ENCODE peak calls at places on chromosomes 16 and 17, in four cellular contexts. M, X, S and O are unnamed samples.

GRCh38 chr17:4551141-4551540 is 4.0 kb downstream of the MYBBP1A start:
- DNase-seq in M (no peak), X (peak), S (no peak), O (no peak)

GRCh38 chr17:17062866-17063265 is 20.6 kb downstream of the MPRIP start:
- DNase-seq in M (no peak), X (no peak), S (no peak), O (peak)

GRCh38 chr17:39631403-39631802 is 4.7 kb downstream of the PPP1R1B start:
- DNase-seq in M (no peak), X (no peak), S (no peak), O (no peak)

GRCh38 chr17:67478266-67479118 is 101.4 kb downstream of the PITPNC1 start:
- DNase-seq in M (no peak), X (no peak), S (no peak), O (no peak)

GRCh38 chr17:27471321-27472269 is 15.3 kb downstream of the KSR1 start:
- DNase-seq in M (no peak), X (peak), S (peak), O (no peak)

GRCh38 chr17:74118504-74118903 is 85.0 kb upstream of the RPL38 start:
- DNase-seq in M (no peak), X (no peak), S (no peak), O (no peak)

GRCh38 chr16:21162661-21163151 is 4.2 kb downstream of the LDAF1 start:
- DNase-seq in M (peak), X (no peak), S (no peak), O (no peak)

GRCh38 chr16:8109510-8110369 is 480.6 kb downstream of the TMEM114 start:
- DNase-seq in M (no peak), X (no peak), S (no peak), O (no peak)

GRCh38 chr17:63032141-63032540 is 66.1 kb downstream of the TANC2 start:
- DNase-seq in M (no peak), X (no peak), S (no peak), O (no peak)

GRCh38 chr16:26816266-26816665 is 250.5 kb upstream of the C16orf82 start:
- DNase-seq in M (no peak), X (no peak), S (no peak), O (no peak)

GRCh38 chr16:87582221-87582965 is 19.9 kb upstream of the JPH3 start:
- DNase-seq in M (peak), X (no peak), S (no peak), O (peak)

GRCh38 chr16:3283525-3284447 is 495 bp downstream of the ZNF263 start:
- DNase-seq in M (peak), X (peak), S (no peak), O (no peak)

GRCh38 chr17:82517230-82517865 is 2.2 kb upstream of the FOXK2 start:
- DNase-seq in M (no peak), X (no peak), S (no peak), O (no peak)

GRCh38 chr17:15884731-15885130 is 60.2 kb upstream of the ADORA2B start:
- DNase-seq in M (peak), X (no peak), S (no peak), O (no peak)

GRCh38 chr17:53627511-53627910 is 195.2 kb upstream of the KIF2B start:
- DNase-seq in M (peak), X (no peak), S (no peak), O (no peak)

GRCh38 chr16:1964046-1964505 is 550 bp downstream of the RPS2 start:
- DNase-seq in M (peak), X (peak), S (no peak), O (no peak)

GRCh38 chr16:23504453-23505179 is 5.7 kb downstream of the GGA2 start:
- DNase-seq in M (peak), X (peak), S (peak), O (no peak)

GRCh38 chr16:54286330-54287017 is at the start of gene IRX3:
- DNase-seq in M (peak), X (no peak), S (no peak), O (no peak)

GRCh38 chr17:68595496-68595895 is 5.7 kb downstream of the FAM20A start:
- DNase-seq in M (no peak), X (no peak), S (no peak), O (no peak)

GRCh38 chr17:51119415-51120356 is 982 bp downstream of the SPAG9 start:
- DNase-seq in M (peak), X (peak), S (no peak), O (no peak)

GRCh38 chr17:73493212-73493814 is 150.9 kb downstream of the SDK2 start:
- DNase-seq in M (no peak), X (no peak), S (no peak), O (no peak)

GRCh38 chr17:17782425-17783120 is 54.2 kb downstream of the SREBF1 start:
- DNase-seq in M (no peak), X (no peak), S (no peak), O (no peak)

GRCh38 chr17:48738803-48739526 is 10.4 kb upstream of the HOXB13 start:
- DNase-seq in M (no peak), X (no peak), S (no peak), O (no peak)

GRCh38 chr17:17971431-17972125 is 622 bp downstream of the TOM1L2 start:
- DNase-seq in M (no peak), X (no peak), S (no peak), O (peak)

GRCh38 chr16:28977703-28978641 is 3.4 kb downstream of the SPNS1 start:
- DNase-seq in M (no peak), X (no peak), S (no peak), O (no peak)

GRCh38 chr17:63535640-63536039 is 12.5 kb downstream of the KCNH6 start:
- DNase-seq in M (no peak), X (no peak), S (no peak), O (peak)

GRCh38 chr16:86676216-86676800 is 98.0 kb downstream of the FOXL1 start:
- DNase-seq in M (peak), X (no peak), S (no peak), O (no peak)

GRCh38 chr16:86398622-86399021 is 111.7 kb upstream of the FOXF1 start:
- DNase-seq in M (peak), X (no peak), S (no peak), O (no peak)

GRCh38 chr16:3021449-3022207 is 1.5 kb downstream of the TNFRSF12A start:
- DNase-seq in M (peak), X (peak), S (peak), O (peak)

GRCh38 chr17:67011527-67012175 is 32.7 kb upstream of the CACNG1 start:
- DNase-seq in M (no peak), X (no peak), S (no peak), O (no peak)

GRCh38 chr16:66695474-66695934 is 1.0 kb downstream of the CMTM4 start:
- DNase-seq in M (no peak), X (no peak), S (no peak), O (no peak)

GRCh38 chr17:60495260-60495659 is 30.8 kb downstream of the APPBP2 start:
- DNase-seq in M (no peak), X (no peak), S (no peak), O (no peak)